ENCODE peak calls at places on chromosome 6, in five cellular contexts. One of them, this sample, is unnamed. For H3K4me1 and H3K36me3, the result is how much of the 10 kb centered on the place peaks cover.

GRCh38 chr6:157764346-157765068 is 58.5 kb upstream of the SNX9 start:
- DNase-seq in NT2/D1: no peak
- DNase-seq in ovary: peak
- DNase-seq in heart right ventricle: peak
- DNase-seq in psoas muscle: peak
- DNase-seq in this sample: peak

GRCh38 chr6:100487638-100488037 is 22.9 kb upstream of the SIM1 start:
- DNase-seq in NT2/D1: no peak
- DNase-seq in ovary: no peak
- DNase-seq in heart right ventricle: no peak
- DNase-seq in psoas muscle: no peak
- DNase-seq in this sample: no peak

GRCh38 chr6:129500958-129501381 is 209.0 kb downstream of the ARHGAP18 start:
- DNase-seq in NT2/D1: no peak
- DNase-seq in ovary: no peak
- DNase-seq in heart right ventricle: no peak
- DNase-seq in psoas muscle: no peak
- DNase-seq in this sample: no peak

GRCh38 chr6:83815631-83816030 is 37.5 kb upstream of the RIPPLY2 start:
- DNase-seq in NT2/D1: no peak
- DNase-seq in ovary: no peak
- DNase-seq in heart right ventricle: no peak
- DNase-seq in psoas muscle: no peak
- DNase-seq in this sample: no peak

GRCh38 chr6:139194740-139195139 is 59.9 kb downstream of the HECA start:
- DNase-seq in NT2/D1: no peak
- DNase-seq in ovary: no peak
- DNase-seq in heart right ventricle: no peak
- DNase-seq in psoas muscle: no peak
- DNase-seq in this sample: no peak

GRCh38 chr6:143592335-143592734 is 80.8 kb upstream of the FUCA2 start:
- DNase-seq in NT2/D1: no peak
- DNase-seq in ovary: no peak
- DNase-seq in heart right ventricle: no peak
- DNase-seq in psoas muscle: no peak
- DNase-seq in this sample: no peak

GRCh38 chr6:45920819-45921511 is 94.7 kb downstream of the CLIC5 start:
- DNase-seq in NT2/D1: no peak
- DNase-seq in ovary: no peak
- DNase-seq in heart right ventricle: no peak
- DNase-seq in psoas muscle: no peak
- DNase-seq in this sample: no peak

GRCh38 chr6:2658788-2659187 is 91.9 kb downstream of the MYLK4 start:
- DNase-seq in NT2/D1: no peak
- DNase-seq in ovary: no peak
- DNase-seq in heart right ventricle: no peak
- DNase-seq in psoas muscle: no peak
- DNase-seq in this sample: peak

GRCh38 chr6:113595921-113596376 is 261.2 kb upstream of the MARCKS start:
- DNase-seq in NT2/D1: no peak
- DNase-seq in ovary: no peak
- DNase-seq in heart right ventricle: no peak
- DNase-seq in psoas muscle: no peak
- DNase-seq in this sample: no peak

GRCh38 chr6:7165736-7166296 is 58.1 kb downstream of the RREB1 start:
- DNase-seq in NT2/D1: no peak
- DNase-seq in ovary: no peak
- DNase-seq in heart right ventricle: no peak
- DNase-seq in psoas muscle: no peak
- DNase-seq in this sample: no peak

GRCh38 chr6:65566117-65566516 is 140.9 kb downstream of the EYS start:
- DNase-seq in NT2/D1: no peak
- DNase-seq in ovary: no peak
- DNase-seq in heart right ventricle: no peak
- DNase-seq in psoas muscle: no peak
- DNase-seq in this sample: no peak

GRCh38 chr6:15888798-15889772 is 226.3 kb upstream of the DTNBP1 start:
- DNase-seq in NT2/D1: no peak
- DNase-seq in ovary: no peak
- DNase-seq in heart right ventricle: no peak
- DNase-seq in psoas muscle: no peak
- DNase-seq in this sample: no peak

GRCh38 chr6:128676456-128676855 is 156.1 kb upstream of the PTPRK start:
- DNase-seq in NT2/D1: no peak
- DNase-seq in ovary: no peak
- DNase-seq in heart right ventricle: no peak
- DNase-seq in psoas muscle: no peak
- DNase-seq in this sample: no peak

GRCh38 chr6:138145402-138145801 is 16.3 kb upstream of the ARFGEF3 start:
- DNase-seq in NT2/D1: no peak
- DNase-seq in ovary: no peak
- DNase-seq in heart right ventricle: no peak
- DNase-seq in psoas muscle: no peak
- DNase-seq in this sample: no peak

GRCh38 chr6:96116674-96117073 is 100.9 kb downstream of the FUT9 start:
- DNase-seq in NT2/D1: no peak
- DNase-seq in ovary: no peak
- DNase-seq in heart right ventricle: no peak
- DNase-seq in psoas muscle: no peak
- DNase-seq in this sample: no peak

GRCh38 chr6:159520002-159520401 is 173.0 kb downstream of the SOD2 start:
- DNase-seq in NT2/D1: no peak
- DNase-seq in ovary: no peak
- DNase-seq in heart right ventricle: no peak
- DNase-seq in psoas muscle: no peak
- DNase-seq in this sample: no peak

GRCh38 chr6:11213305-11214106 is 19.0 kb downstream of the NEDD9 start:
- DNase-seq in NT2/D1: no peak
- DNase-seq in ovary: no peak
- DNase-seq in heart right ventricle: no peak
- DNase-seq in psoas muscle: no peak
- DNase-seq in this sample: no peak
- H3K4me1 ChIP-seq in NT2/D1: under half
- H3K4me1 ChIP-seq in ovary: under half
- H3K4me1 ChIP-seq in heart right ventricle: half or more
- H3K4me1 ChIP-seq in psoas muscle: half or more
- H3K4me1 ChIP-seq in this sample: under half

GRCh38 chr6:136566007-136566487 is 15.8 kb upstream of the MAP7 start:
- DNase-seq in NT2/D1: no peak
- DNase-seq in ovary: no peak
- DNase-seq in heart right ventricle: peak
- DNase-seq in psoas muscle: no peak
- DNase-seq in this sample: peak
- H3K36me3 ChIP-seq in NT2/D1: under half
- H3K36me3 ChIP-seq in ovary: under half
- H3K36me3 ChIP-seq in heart right ventricle: under half
- H3K36me3 ChIP-seq in psoas muscle: under half
- H3K36me3 ChIP-seq in this sample: under half

DNA sequence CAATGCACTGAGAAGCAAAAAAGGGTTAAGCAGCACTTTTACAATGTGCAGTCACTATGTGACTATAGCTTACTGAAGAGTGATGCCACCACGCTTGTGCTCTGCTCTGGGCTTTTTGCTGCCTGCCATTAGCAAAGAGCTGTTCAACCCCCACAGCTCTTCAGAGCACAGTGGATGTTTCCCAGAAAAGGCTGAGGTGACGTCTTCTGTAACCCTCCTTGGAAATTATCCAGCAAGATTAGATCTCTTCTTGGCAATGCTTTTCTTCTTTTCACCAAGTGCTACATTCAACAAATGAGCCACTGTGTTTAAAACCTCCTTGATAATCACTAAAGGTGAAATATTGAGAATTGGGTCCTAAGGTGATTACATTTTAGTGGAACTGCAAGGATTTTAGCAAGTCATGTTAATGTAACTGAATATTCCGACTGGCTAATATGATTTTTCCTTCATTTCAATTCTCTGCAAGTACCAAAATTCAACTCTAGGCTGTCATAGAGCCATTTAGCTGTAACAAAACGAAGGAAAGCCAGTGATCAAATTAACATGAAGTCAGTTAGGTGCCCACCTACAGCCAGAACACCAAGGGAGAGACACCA is 34.9 kb downstream of the ELOVL5 start:
- DNase-seq in NT2/D1: no peak
- DNase-seq in ovary: no peak
- DNase-seq in heart right ventricle: no peak
- DNase-seq in psoas muscle: no peak
- DNase-seq in this sample: no peak
- H3K4me1 ChIP-seq in NT2/D1: under half
- H3K4me1 ChIP-seq in ovary: under half
- H3K4me1 ChIP-seq in heart right ventricle: half or more
- H3K4me1 ChIP-seq in psoas muscle: under half
- H3K4me1 ChIP-seq in this sample: under half

DNA sequence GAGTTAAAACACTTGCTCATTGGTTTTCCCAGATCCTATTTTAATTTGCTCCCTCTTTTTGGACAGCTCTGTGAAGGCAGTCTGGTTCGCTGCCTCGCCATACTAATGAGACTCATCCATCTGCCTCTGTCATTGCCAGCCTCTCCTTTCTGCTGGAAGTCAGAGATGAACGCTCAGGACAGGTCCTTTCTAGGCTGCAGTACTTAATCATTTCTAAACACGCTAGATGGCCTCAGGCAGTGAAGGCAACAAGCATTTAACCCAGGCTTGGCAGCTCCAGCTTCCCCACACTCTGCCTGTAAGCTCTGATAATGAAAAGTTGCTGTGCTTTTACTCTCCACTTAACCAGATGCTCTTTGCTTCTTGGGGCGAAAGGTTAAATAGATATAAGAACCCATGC is 286.7 kb upstream of the POU3F2 start:
- DNase-seq in NT2/D1: no peak
- DNase-seq in ovary: no peak
- DNase-seq in heart right ventricle: no peak
- DNase-seq in psoas muscle: no peak
- DNase-seq in this sample: no peak
- H3K36me3 ChIP-seq in NT2/D1: under half
- H3K36me3 ChIP-seq in ovary: under half
- H3K36me3 ChIP-seq in heart right ventricle: under half
- H3K36me3 ChIP-seq in psoas muscle: under half
- H3K36me3 ChIP-seq in this sample: under half

DNA sequence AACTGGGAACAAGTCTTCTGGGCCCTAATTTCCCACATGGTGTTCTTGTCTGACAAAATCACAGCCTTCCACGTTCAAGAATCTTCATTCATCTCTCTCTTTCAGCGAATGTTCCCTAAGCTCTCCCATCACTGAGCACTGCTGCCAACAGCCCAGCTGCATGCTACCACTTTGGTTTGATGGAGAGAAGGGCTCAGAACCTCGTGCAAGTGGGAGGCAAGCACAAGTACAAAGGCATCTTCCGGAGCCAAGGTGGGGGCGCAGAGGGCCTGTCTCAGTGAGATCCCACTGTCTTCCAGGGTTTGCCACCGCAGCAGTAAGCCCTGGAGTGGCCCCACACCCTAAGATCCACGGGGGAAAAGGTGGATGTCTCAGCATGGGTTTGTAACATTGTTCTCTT is 17.2 kb downstream of the DLL1 start:
- DNase-seq in NT2/D1: no peak
- DNase-seq in ovary: no peak
- DNase-seq in heart right ventricle: no peak
- DNase-seq in psoas muscle: peak
- DNase-seq in this sample: no peak
- H3K4me1 ChIP-seq in NT2/D1: under half
- H3K4me1 ChIP-seq in ovary: under half
- H3K4me1 ChIP-seq in heart right ventricle: half or more
- H3K4me1 ChIP-seq in psoas muscle: under half
- H3K4me1 ChIP-seq in this sample: under half

DNA sequence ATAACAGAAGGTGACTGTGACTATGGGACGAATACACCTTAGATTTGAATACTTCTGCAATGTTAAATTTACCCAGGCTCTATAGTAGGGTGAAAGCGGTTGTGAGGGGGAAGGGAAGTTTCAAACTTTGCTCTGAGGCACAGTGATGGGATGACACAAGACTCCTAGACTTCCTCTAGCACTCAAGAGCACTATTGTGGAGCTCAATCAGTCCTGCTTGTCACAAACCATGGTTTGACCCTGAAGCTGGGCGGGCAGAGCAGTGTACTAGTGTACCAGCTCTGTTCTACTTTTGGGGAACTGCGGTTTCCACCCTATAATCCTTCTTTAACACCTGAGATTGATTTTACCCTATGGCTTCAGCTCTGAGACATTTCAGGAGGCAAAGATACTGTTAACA is 17.1 kb downstream of the TRIM27 start:
- DNase-seq in NT2/D1: no peak
- DNase-seq in ovary: no peak
- DNase-seq in heart right ventricle: no peak
- DNase-seq in psoas muscle: no peak
- DNase-seq in this sample: no peak
- H3K36me3 ChIP-seq in NT2/D1: half or more
- H3K36me3 ChIP-seq in ovary: under half
- H3K36me3 ChIP-seq in heart right ventricle: half or more
- H3K36me3 ChIP-seq in psoas muscle: under half
- H3K36me3 ChIP-seq in this sample: under half

GRCh38 chr6:111743318-111743717 is 129.9 kb downstream of the FYN start:
- DNase-seq in NT2/D1: no peak
- DNase-seq in ovary: no peak
- DNase-seq in heart right ventricle: no peak
- DNase-seq in psoas muscle: no peak
- DNase-seq in this sample: no peak
- H3K4me1 ChIP-seq in NT2/D1: under half
- H3K4me1 ChIP-seq in ovary: under half
- H3K4me1 ChIP-seq in heart right ventricle: half or more
- H3K4me1 ChIP-seq in psoas muscle: under half
- H3K4me1 ChIP-seq in this sample: under half